ENCODE peak calls at places on chromosomes 6 and 20, in six cellular contexts. One of them, this sample, is unnamed. For H3K4me1, the result is how much of the 10 kb centered on the place peaks cover.

GRCh38 chr6:21598662-21599061 is 5.1 kb downstream of the SOX4 start:
- DNase-seq in CD4-positive, CD25-positive, alpha-beta regulatory T cell: no peak
- DNase-seq in neuronal stem cell: no peak
- DNase-seq in keratinocyte: no peak
- DNase-seq in body of pancreas: no peak
- DNase-seq in heart right ventricle: no peak
- DNase-seq in this sample: no peak

GRCh38 chr6:32371204-32371603 is 499 bp downstream of the TSBP1 start:
- DNase-seq in CD4-positive, CD25-positive, alpha-beta regulatory T cell: no peak
- DNase-seq in neuronal stem cell: no peak
- DNase-seq in keratinocyte: no peak
- DNase-seq in body of pancreas: no peak
- DNase-seq in heart right ventricle: no peak
- DNase-seq in this sample: no peak

GRCh38 chr6:136772685-136773472 is 19.4 kb downstream of the MAP3K5 start:
- DNase-seq in CD4-positive, CD25-positive, alpha-beta regulatory T cell: no peak
- DNase-seq in neuronal stem cell: no peak
- DNase-seq in keratinocyte: no peak
- DNase-seq in body of pancreas: peak
- DNase-seq in heart right ventricle: peak
- DNase-seq in this sample: no peak

GRCh38 chr6:52303178-52303577 is 18.6 kb upstream of the MCM3 start:
- DNase-seq in CD4-positive, CD25-positive, alpha-beta regulatory T cell: no peak
- DNase-seq in neuronal stem cell: no peak
- DNase-seq in keratinocyte: no peak
- DNase-seq in body of pancreas: no peak
- DNase-seq in heart right ventricle: no peak
- DNase-seq in this sample: no peak

GRCh38 chr20:30985386-30985785 is 272.1 kb upstream of the DEFB115 start:
- DNase-seq in CD4-positive, CD25-positive, alpha-beta regulatory T cell: no peak
- DNase-seq in neuronal stem cell: no peak
- DNase-seq in keratinocyte: no peak
- DNase-seq in body of pancreas: no peak
- DNase-seq in heart right ventricle: no peak
- DNase-seq in this sample: no peak

GRCh38 chr6:116492331-116493067 is 18.9 kb upstream of the CALHM5 start:
- DNase-seq in CD4-positive, CD25-positive, alpha-beta regulatory T cell: no peak
- DNase-seq in neuronal stem cell: peak
- DNase-seq in keratinocyte: no peak
- DNase-seq in body of pancreas: no peak
- DNase-seq in heart right ventricle: no peak
- DNase-seq in this sample: no peak

GRCh38 chr6:44101832-44102231 is 25.4 kb downstream of the MRPL14 start:
- DNase-seq in CD4-positive, CD25-positive, alpha-beta regulatory T cell: no peak
- DNase-seq in neuronal stem cell: no peak
- DNase-seq in keratinocyte: no peak
- DNase-seq in body of pancreas: no peak
- DNase-seq in heart right ventricle: no peak
- DNase-seq in this sample: no peak

GRCh38 chr20:46438156-46438750 is 31.8 kb upstream of the ELMO2 start:
- DNase-seq in CD4-positive, CD25-positive, alpha-beta regulatory T cell: no peak
- DNase-seq in neuronal stem cell: peak
- DNase-seq in keratinocyte: no peak
- DNase-seq in body of pancreas: no peak
- DNase-seq in heart right ventricle: peak
- DNase-seq in this sample: peak

GRCh38 chr20:12660918-12661317 is 347.9 kb upstream of the SPTLC3 start:
- DNase-seq in CD4-positive, CD25-positive, alpha-beta regulatory T cell: no peak
- DNase-seq in neuronal stem cell: peak
- DNase-seq in keratinocyte: no peak
- DNase-seq in body of pancreas: peak
- DNase-seq in heart right ventricle: no peak
- DNase-seq in this sample: no peak

GRCh38 chr6:155126727-155127439 is 131.8 kb downstream of the TIAM2 start:
- DNase-seq in CD4-positive, CD25-positive, alpha-beta regulatory T cell: no peak
- DNase-seq in neuronal stem cell: no peak
- DNase-seq in keratinocyte: no peak
- DNase-seq in body of pancreas: no peak
- DNase-seq in heart right ventricle: no peak
- DNase-seq in this sample: no peak

GRCh38 chr6:97656236-97656635 is 373.2 kb upstream of the MMS22L start:
- DNase-seq in CD4-positive, CD25-positive, alpha-beta regulatory T cell: no peak
- DNase-seq in neuronal stem cell: peak
- DNase-seq in keratinocyte: no peak
- DNase-seq in body of pancreas: no peak
- DNase-seq in heart right ventricle: no peak
- DNase-seq in this sample: no peak

GRCh38 chr6:3825331-3825831 is 23.8 kb upstream of the FAM50B start:
- DNase-seq in CD4-positive, CD25-positive, alpha-beta regulatory T cell: no peak
- DNase-seq in neuronal stem cell: no peak
- DNase-seq in keratinocyte: no peak
- DNase-seq in body of pancreas: peak
- DNase-seq in heart right ventricle: peak
- DNase-seq in this sample: no peak

GRCh38 chr20:43507150-43508080 is at the start of gene L3MBTL1:
- DNase-seq in CD4-positive, CD25-positive, alpha-beta regulatory T cell: no peak
- DNase-seq in neuronal stem cell: peak
- DNase-seq in keratinocyte: no peak
- DNase-seq in body of pancreas: peak
- DNase-seq in heart right ventricle: no peak
- DNase-seq in this sample: no peak

GRCh38 chr6:169427856-169428255 is 174.2 kb upstream of the THBS2 start:
- DNase-seq in CD4-positive, CD25-positive, alpha-beta regulatory T cell: no peak
- DNase-seq in neuronal stem cell: peak
- DNase-seq in keratinocyte: no peak
- DNase-seq in body of pancreas: no peak
- DNase-seq in heart right ventricle: peak
- DNase-seq in this sample: no peak

GRCh38 chr6:39929733-39930461 is 4.4 kb downstream of the MOCS1 start:
- DNase-seq in CD4-positive, CD25-positive, alpha-beta regulatory T cell: no peak
- DNase-seq in neuronal stem cell: no peak
- DNase-seq in keratinocyte: no peak
- DNase-seq in body of pancreas: no peak
- DNase-seq in heart right ventricle: no peak
- DNase-seq in this sample: no peak

GRCh38 chr6:125791151-125791819 is 525 bp downstream of the NCOA7 start:
- DNase-seq in CD4-positive, CD25-positive, alpha-beta regulatory T cell: peak
- DNase-seq in neuronal stem cell: no peak
- DNase-seq in keratinocyte: no peak
- DNase-seq in body of pancreas: peak
- DNase-seq in heart right ventricle: peak
- DNase-seq in this sample: peak

GRCh38 chr6:11613858-11614257 is 76.3 kb downstream of the TMEM170B start:
- DNase-seq in CD4-positive, CD25-positive, alpha-beta regulatory T cell: no peak
- DNase-seq in neuronal stem cell: no peak
- DNase-seq in keratinocyte: no peak
- DNase-seq in body of pancreas: no peak
- DNase-seq in heart right ventricle: no peak
- DNase-seq in this sample: no peak

GRCh38 chr20:20498081-20498861 is 130.4 kb downstream of the INSM1 start:
- DNase-seq in CD4-positive, CD25-positive, alpha-beta regulatory T cell: no peak
- DNase-seq in neuronal stem cell: peak
- DNase-seq in keratinocyte: no peak
- DNase-seq in body of pancreas: no peak
- DNase-seq in heart right ventricle: no peak
- DNase-seq in this sample: no peak

GRCh38 chr6:139373928-139374356 is 506 bp downstream of the CITED2 start:
- DNase-seq in CD4-positive, CD25-positive, alpha-beta regulatory T cell: no peak
- DNase-seq in neuronal stem cell: no peak
- DNase-seq in keratinocyte: no peak
- DNase-seq in body of pancreas: no peak
- DNase-seq in heart right ventricle: no peak
- DNase-seq in this sample: no peak

GRCh38 chr6:2765896-2766766 is 938 bp downstream of the WRNIP1 start:
- DNase-seq in CD4-positive, CD25-positive, alpha-beta regulatory T cell: no peak
- DNase-seq in neuronal stem cell: peak
- DNase-seq in keratinocyte: no peak
- DNase-seq in body of pancreas: peak
- DNase-seq in heart right ventricle: peak
- DNase-seq in this sample: peak

GRCh38 chr20:59596690-59597089 is 7.7 kb upstream of the PHACTR3 start:
- DNase-seq in CD4-positive, CD25-positive, alpha-beta regulatory T cell: no peak
- DNase-seq in neuronal stem cell: no peak
- DNase-seq in keratinocyte: no peak
- DNase-seq in body of pancreas: no peak
- DNase-seq in heart right ventricle: no peak
- DNase-seq in this sample: no peak

GRCh38 chr6:7214400-7214940 is 98.5 kb downstream of the SSR1 start:
- DNase-seq in CD4-positive, CD25-positive, alpha-beta regulatory T cell: no peak
- DNase-seq in neuronal stem cell: no peak
- DNase-seq in keratinocyte: no peak
- DNase-seq in body of pancreas: no peak
- DNase-seq in heart right ventricle: no peak
- DNase-seq in this sample: no peak

GRCh38 chr20:58717278-58718091 is 24.9 kb downstream of the NPEPL1 start:
- DNase-seq in CD4-positive, CD25-positive, alpha-beta regulatory T cell: no peak
- DNase-seq in neuronal stem cell: no peak
- DNase-seq in keratinocyte: no peak
- DNase-seq in body of pancreas: no peak
- DNase-seq in heart right ventricle: no peak
- DNase-seq in this sample: no peak

GRCh38 chr6:89430563-89430962 is 2.4 kb upstream of the ANKRD6 start:
- DNase-seq in CD4-positive, CD25-positive, alpha-beta regulatory T cell: no peak
- DNase-seq in neuronal stem cell: no peak
- DNase-seq in keratinocyte: no peak
- DNase-seq in body of pancreas: peak
- DNase-seq in heart right ventricle: no peak
- DNase-seq in this sample: no peak
- H3K4me3 ChIP-seq in CD4-positive, CD25-positive, alpha-beta regulatory T cell: no peak
- H3K4me3 ChIP-seq in neuronal stem cell: no peak
- H3K4me3 ChIP-seq in keratinocyte: no peak
- H3K4me3 ChIP-seq in body of pancreas: no peak
- H3K4me3 ChIP-seq in heart right ventricle: no peak
- H3K4me3 ChIP-seq in this sample: no peak

GRCh38 chr20:41142914-41143313 is 5.6 kb downstream of the PLCG1 start:
- DNase-seq in CD4-positive, CD25-positive, alpha-beta regulatory T cell: peak
- DNase-seq in neuronal stem cell: no peak
- DNase-seq in keratinocyte: no peak
- DNase-seq in body of pancreas: no peak
- DNase-seq in heart right ventricle: no peak
- DNase-seq in this sample: peak

GRCh38 chr20:41145821-41146620 is 8.7 kb downstream of the PLCG1 start:
- DNase-seq in CD4-positive, CD25-positive, alpha-beta regulatory T cell: no peak
- DNase-seq in neuronal stem cell: no peak
- DNase-seq in keratinocyte: no peak
- DNase-seq in body of pancreas: no peak
- DNase-seq in heart right ventricle: peak
- DNase-seq in this sample: no peak

GRCh38 chr20:41143354-41143753 is 6.0 kb downstream of the PLCG1 start:
- DNase-seq in CD4-positive, CD25-positive, alpha-beta regulatory T cell: no peak
- DNase-seq in neuronal stem cell: no peak
- DNase-seq in keratinocyte: no peak
- DNase-seq in body of pancreas: no peak
- DNase-seq in heart right ventricle: no peak
- DNase-seq in this sample: no peak

GRCh38 chr20:41142241-41142640 is 4.9 kb downstream of the PLCG1 start:
- DNase-seq in CD4-positive, CD25-positive, alpha-beta regulatory T cell: no peak
- DNase-seq in neuronal stem cell: no peak
- DNase-seq in keratinocyte: no peak
- DNase-seq in body of pancreas: no peak
- DNase-seq in heart right ventricle: no peak
- DNase-seq in this sample: no peak

DNA sequence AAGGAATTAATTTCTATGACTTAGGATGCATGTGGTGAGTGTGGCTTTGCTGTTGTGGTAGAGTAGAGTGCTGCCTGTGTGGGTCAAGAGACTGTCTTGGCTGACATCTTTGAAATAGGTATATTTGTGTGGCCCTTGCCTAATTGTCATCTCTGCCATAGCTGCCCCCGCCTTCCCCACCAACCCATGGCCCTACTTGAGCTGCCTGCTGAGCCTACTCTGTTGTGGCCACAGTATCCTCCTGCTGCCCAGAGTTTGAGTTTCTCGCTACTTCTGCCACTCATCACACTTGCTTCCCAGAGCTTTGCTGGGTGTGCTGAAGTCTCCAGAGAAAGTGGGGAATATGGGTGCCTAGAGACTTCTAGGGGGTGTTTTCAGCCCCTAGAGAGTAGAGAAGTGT is 8.0 kb downstream of the PLCG1 start:
- DNase-seq in CD4-positive, CD25-positive, alpha-beta regulatory T cell: no peak
- DNase-seq in neuronal stem cell: no peak
- DNase-seq in keratinocyte: no peak
- DNase-seq in body of pancreas: no peak
- DNase-seq in heart right ventricle: no peak
- DNase-seq in this sample: no peak
- H3K4me1 ChIP-seq in CD4-positive, CD25-positive, alpha-beta regulatory T cell: half or more
- H3K4me1 ChIP-seq in neuronal stem cell: under half
- H3K4me1 ChIP-seq in keratinocyte: under half
- H3K4me1 ChIP-seq in body of pancreas: under half
- H3K4me1 ChIP-seq in heart right ventricle: half or more
- H3K4me1 ChIP-seq in this sample: under half

GRCh38 chr6:41728954-41729353 is 6.5 kb downstream of the TFEB start:
- DNase-seq in CD4-positive, CD25-positive, alpha-beta regulatory T cell: no peak
- DNase-seq in neuronal stem cell: no peak
- DNase-seq in keratinocyte: no peak
- DNase-seq in body of pancreas: no peak
- DNase-seq in heart right ventricle: no peak
- DNase-seq in this sample: no peak
- H3K27ac ChIP-seq in CD4-positive, CD25-positive, alpha-beta regulatory T cell: no peak
- H3K27ac ChIP-seq in neuronal stem cell: no peak
- H3K27ac ChIP-seq in keratinocyte: no peak
- H3K27ac ChIP-seq in body of pancreas: no peak
- H3K27ac ChIP-seq in heart right ventricle: peak
- H3K27ac ChIP-seq in this sample: peak

DNA sequence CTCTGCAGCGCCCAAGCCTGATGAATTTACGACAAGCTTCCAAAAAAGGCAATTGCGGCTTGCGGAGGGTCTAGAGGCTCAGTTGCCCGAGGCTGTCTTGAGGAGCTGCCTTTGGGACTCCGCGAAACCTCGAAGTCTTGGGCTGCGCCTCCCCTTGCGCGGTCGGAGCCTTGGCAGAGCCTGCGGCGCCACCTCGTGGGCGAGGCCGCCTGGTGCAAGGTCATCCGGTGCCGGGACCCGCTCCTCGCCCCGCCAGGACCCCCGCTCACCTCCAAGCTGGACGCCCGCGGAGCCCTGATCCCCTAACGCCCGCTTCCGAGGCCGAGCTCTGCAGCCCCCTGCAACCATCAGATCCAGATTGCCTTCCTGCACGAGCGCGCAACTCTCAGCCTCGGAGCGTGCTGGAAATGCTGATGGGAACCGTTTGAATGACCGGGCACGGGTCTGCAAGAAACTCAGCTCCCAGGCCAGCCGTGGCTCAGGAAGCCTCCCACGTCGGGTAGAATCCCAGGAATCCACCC is 14.9 kb upstream of the FAM210B start:
- DNase-seq in CD4-positive, CD25-positive, alpha-beta regulatory T cell: no peak
- DNase-seq in neuronal stem cell: peak
- DNase-seq in keratinocyte: no peak
- DNase-seq in body of pancreas: peak
- DNase-seq in heart right ventricle: no peak
- DNase-seq in this sample: peak
- H3K4me3 ChIP-seq in CD4-positive, CD25-positive, alpha-beta regulatory T cell: no peak
- H3K4me3 ChIP-seq in neuronal stem cell: no peak
- H3K4me3 ChIP-seq in keratinocyte: no peak
- H3K4me3 ChIP-seq in body of pancreas: no peak
- H3K4me3 ChIP-seq in heart right ventricle: no peak
- H3K4me3 ChIP-seq in this sample: no peak

This sample was measured in Karpas-422.